ENCODE peak calls at places on chromosomes 1 and 21, in ten cellular contexts. One of them, this sample, is unnamed.

GRCh38 chr1:72837781-72838180 is 555.4 kb upstream of the NEGR1 start:
- DNase-seq in Caki2: no peak
- DNase-seq in K562: no peak
- DNase-seq in left ventricle myocardium inferior: no peak
- DNase-seq in stimulated activated naive CD4-positive, alpha-beta T cell treated with Interleukin-2 at 50 U/mL for 16 hours: no peak
- DNase-seq in left lobe of liver: no peak
- DNase-seq in neural crest cell: no peak
- DNase-seq in activated B cell treated with CpG ODN at 0.5 μM for 24 hours: no peak
- DNase-seq in NCI-H1092 treated with DMSO at 0.1 percent for 48 hours: no peak
- DNase-seq in LHCN-M2: no peak
- DNase-seq in this sample: no peak

GRCh38 chr21:45364464-45365185 is 40.3 kb upstream of the COL18A1 start:
- DNase-seq in LHCN-M2: peak
- DNase-seq in K562: no peak
- DNase-seq in NCI-H1092 treated with DMSO at 0.1 percent for 48 hours: no peak
- DNase-seq in neural crest cell: no peak
- DNase-seq in left lobe of liver: no peak
- DNase-seq in left ventricle myocardium inferior: no peak
- DNase-seq in activated B cell treated with CpG ODN at 0.5 μM for 24 hours: no peak
- DNase-seq in Caki2: peak
- DNase-seq in stimulated activated naive CD4-positive, alpha-beta T cell treated with Interleukin-2 at 50 U/mL for 16 hours: no peak
- DNase-seq in this sample: no peak

GRCh38 chr1:94734963-94735899 is 84.9 kb upstream of the SLC44A3 start:
- DNase-seq in left lobe of liver: no peak
- DNase-seq in activated B cell treated with CpG ODN at 0.5 μM for 24 hours: no peak
- DNase-seq in Caki2: no peak
- DNase-seq in NCI-H1092 treated with DMSO at 0.1 percent for 48 hours: no peak
- DNase-seq in left ventricle myocardium inferior: peak
- DNase-seq in K562: peak
- DNase-seq in stimulated activated naive CD4-positive, alpha-beta T cell treated with Interleukin-2 at 50 U/mL for 16 hours: no peak
- DNase-seq in neural crest cell: no peak
- DNase-seq in LHCN-M2: peak
- DNase-seq in this sample: no peak

GRCh38 chr21:38351961-38352521 is 95.2 kb downstream of the KCNJ15 start:
- DNase-seq in left ventricle myocardium inferior: no peak
- DNase-seq in activated B cell treated with CpG ODN at 0.5 μM for 24 hours: no peak
- DNase-seq in left lobe of liver: no peak
- DNase-seq in NCI-H1092 treated with DMSO at 0.1 percent for 48 hours: peak
- DNase-seq in neural crest cell: no peak
- DNase-seq in stimulated activated naive CD4-positive, alpha-beta T cell treated with Interleukin-2 at 50 U/mL for 16 hours: no peak
- DNase-seq in Caki2: peak
- DNase-seq in K562: no peak
- DNase-seq in LHCN-M2: peak
- DNase-seq in this sample: no peak

GRCh38 chr1:186409091-186409490 is 33.5 kb downstream of the ODR4 start:
- DNase-seq in stimulated activated naive CD4-positive, alpha-beta T cell treated with Interleukin-2 at 50 U/mL for 16 hours: no peak
- DNase-seq in NCI-H1092 treated with DMSO at 0.1 percent for 48 hours: no peak
- DNase-seq in activated B cell treated with CpG ODN at 0.5 μM for 24 hours: no peak
- DNase-seq in LHCN-M2: no peak
- DNase-seq in K562: no peak
- DNase-seq in Caki2: no peak
- DNase-seq in neural crest cell: no peak
- DNase-seq in left lobe of liver: no peak
- DNase-seq in left ventricle myocardium inferior: no peak
- DNase-seq in this sample: no peak

GRCh38 chr1:29413661-29414060 is 177.3 kb downstream of the PTPRU start:
- DNase-seq in activated B cell treated with CpG ODN at 0.5 μM for 24 hours: no peak
- DNase-seq in left lobe of liver: peak
- DNase-seq in LHCN-M2: no peak
- DNase-seq in left ventricle myocardium inferior: no peak
- DNase-seq in K562: no peak
- DNase-seq in neural crest cell: no peak
- DNase-seq in Caki2: no peak
- DNase-seq in NCI-H1092 treated with DMSO at 0.1 percent for 48 hours: no peak
- DNase-seq in stimulated activated naive CD4-positive, alpha-beta T cell treated with Interleukin-2 at 50 U/mL for 16 hours: no peak
- DNase-seq in this sample: no peak

GRCh38 chr1:64133036-64133435 is 70.4 kb upstream of the UBE2U start:
- DNase-seq in K562: no peak
- DNase-seq in stimulated activated naive CD4-positive, alpha-beta T cell treated with Interleukin-2 at 50 U/mL for 16 hours: no peak
- DNase-seq in LHCN-M2: peak
- DNase-seq in left ventricle myocardium inferior: no peak
- DNase-seq in NCI-H1092 treated with DMSO at 0.1 percent for 48 hours: no peak
- DNase-seq in left lobe of liver: no peak
- DNase-seq in activated B cell treated with CpG ODN at 0.5 μM for 24 hours: no peak
- DNase-seq in Caki2: peak
- DNase-seq in neural crest cell: no peak
- DNase-seq in this sample: peak

GRCh38 chr1:19688041-19688842 is 23.6 kb downstream of the HTR6 start:
- DNase-seq in Caki2: no peak
- DNase-seq in left ventricle myocardium inferior: no peak
- DNase-seq in stimulated activated naive CD4-positive, alpha-beta T cell treated with Interleukin-2 at 50 U/mL for 16 hours: peak
- DNase-seq in K562: no peak
- DNase-seq in neural crest cell: no peak
- DNase-seq in NCI-H1092 treated with DMSO at 0.1 percent for 48 hours: no peak
- DNase-seq in activated B cell treated with CpG ODN at 0.5 μM for 24 hours: no peak
- DNase-seq in left lobe of liver: no peak
- DNase-seq in LHCN-M2: no peak
- DNase-seq in this sample: no peak

GRCh38 chr1:226569879-226570547 is 21.4 kb downstream of the STUM start:
- DNase-seq in activated B cell treated with CpG ODN at 0.5 μM for 24 hours: no peak
- DNase-seq in Caki2: no peak
- DNase-seq in K562: peak
- DNase-seq in left lobe of liver: no peak
- DNase-seq in LHCN-M2: peak
- DNase-seq in left ventricle myocardium inferior: no peak
- DNase-seq in NCI-H1092 treated with DMSO at 0.1 percent for 48 hours: no peak
- DNase-seq in neural crest cell: peak
- DNase-seq in stimulated activated naive CD4-positive, alpha-beta T cell treated with Interleukin-2 at 50 U/mL for 16 hours: no peak
- DNase-seq in this sample: peak

GRCh38 chr1:102897537-102897936 is 210.8 kb downstream of the COL11A1 start:
- DNase-seq in LHCN-M2: peak
- DNase-seq in activated B cell treated with CpG ODN at 0.5 μM for 24 hours: no peak
- DNase-seq in Caki2: no peak
- DNase-seq in NCI-H1092 treated with DMSO at 0.1 percent for 48 hours: no peak
- DNase-seq in left lobe of liver: no peak
- DNase-seq in stimulated activated naive CD4-positive, alpha-beta T cell treated with Interleukin-2 at 50 U/mL for 16 hours: no peak
- DNase-seq in neural crest cell: no peak
- DNase-seq in left ventricle myocardium inferior: no peak
- DNase-seq in K562: no peak
- DNase-seq in this sample: no peak

GRCh38 chr21:38420140-38420539 is 78.1 kb downstream of the ERG start:
- DNase-seq in stimulated activated naive CD4-positive, alpha-beta T cell treated with Interleukin-2 at 50 U/mL for 16 hours: no peak
- DNase-seq in left lobe of liver: no peak
- DNase-seq in Caki2: no peak
- DNase-seq in NCI-H1092 treated with DMSO at 0.1 percent for 48 hours: no peak
- DNase-seq in neural crest cell: no peak
- DNase-seq in LHCN-M2: no peak
- DNase-seq in left ventricle myocardium inferior: no peak
- DNase-seq in activated B cell treated with CpG ODN at 0.5 μM for 24 hours: no peak
- DNase-seq in K562: no peak
- DNase-seq in this sample: no peak

GRCh38 chr1:246784621-246785535 is 60.7 kb downstream of the SCCPDH start:
- DNase-seq in NCI-H1092 treated with DMSO at 0.1 percent for 48 hours: no peak
- DNase-seq in neural crest cell: no peak
- DNase-seq in K562: no peak
- DNase-seq in Caki2: no peak
- DNase-seq in LHCN-M2: peak
- DNase-seq in activated B cell treated with CpG ODN at 0.5 μM for 24 hours: no peak
- DNase-seq in left ventricle myocardium inferior: no peak
- DNase-seq in stimulated activated naive CD4-positive, alpha-beta T cell treated with Interleukin-2 at 50 U/mL for 16 hours: no peak
- DNase-seq in left lobe of liver: peak
- DNase-seq in this sample: no peak

GRCh38 chr1:39453603-39454002 is 37.8 kb upstream of the BMP8A start:
- DNase-seq in stimulated activated naive CD4-positive, alpha-beta T cell treated with Interleukin-2 at 50 U/mL for 16 hours: no peak
- DNase-seq in K562: no peak
- DNase-seq in left lobe of liver: peak
- DNase-seq in neural crest cell: no peak
- DNase-seq in activated B cell treated with CpG ODN at 0.5 μM for 24 hours: no peak
- DNase-seq in left ventricle myocardium inferior: peak
- DNase-seq in LHCN-M2: peak
- DNase-seq in NCI-H1092 treated with DMSO at 0.1 percent for 48 hours: no peak
- DNase-seq in Caki2: no peak
- DNase-seq in this sample: no peak

GRCh38 chr1:206935491-206936067 is 10.7 kb downstream of the PIGR start:
- DNase-seq in left ventricle myocardium inferior: no peak
- DNase-seq in neural crest cell: peak
- DNase-seq in left lobe of liver: peak
- DNase-seq in stimulated activated naive CD4-positive, alpha-beta T cell treated with Interleukin-2 at 50 U/mL for 16 hours: peak
- DNase-seq in LHCN-M2: peak
- DNase-seq in activated B cell treated with CpG ODN at 0.5 μM for 24 hours: peak
- DNase-seq in Caki2: no peak
- DNase-seq in K562: peak
- DNase-seq in NCI-H1092 treated with DMSO at 0.1 percent for 48 hours: peak
- DNase-seq in this sample: peak

GRCh38 chr1:220217383-220217988 is 54.8 kb downstream of the RAB3GAP2 start:
- DNase-seq in left lobe of liver: no peak
- DNase-seq in LHCN-M2: no peak
- DNase-seq in Caki2: peak
- DNase-seq in K562: peak
- DNase-seq in activated B cell treated with CpG ODN at 0.5 μM for 24 hours: no peak
- DNase-seq in NCI-H1092 treated with DMSO at 0.1 percent for 48 hours: no peak
- DNase-seq in left ventricle myocardium inferior: no peak
- DNase-seq in neural crest cell: no peak
- DNase-seq in stimulated activated naive CD4-positive, alpha-beta T cell treated with Interleukin-2 at 50 U/mL for 16 hours: no peak
- DNase-seq in this sample: peak